ENCODE peak calls at places on chromosomes 3 and 15, in eight cellular contexts. One of them, this sample, is unnamed.

GRCh38 chr3:81339040-81339845 is 422.2 kb downstream of the GBE1 start:
- DNase-seq in activated T-helper 1 cell treated with anti-CD3 and anti-CD28 coated beads, Interleukin-2, amount 50 U/mL, for 16 hours: no peak
- DNase-seq in GM13977: peak; percentile 19
- DNase-seq in GM23248: peak; percentile 38
- DNase-seq in K562: peak; percentile 3
- DNase-seq in endothelial cell of umbilical vein: peak; percentile 48
- DNase-seq in NCI-H2171: no peak
- DNase-seq in GF-D8: no peak
- DNase-seq in this sample: no peak

GRCh38 chr15:72197045-72197459 is 535 bp downstream of the GRAMD2A start:
- DNase-seq in GF-D8: no peak
- DNase-seq in K562: no peak
- DNase-seq in GM23248: peak; percentile 43
- DNase-seq in activated T-helper 1 cell treated with anti-CD3 and anti-CD28 coated beads, Interleukin-2, amount 50 U/mL, for 16 hours: no peak
- DNase-seq in NCI-H2171: no peak
- DNase-seq in endothelial cell of umbilical vein: no peak
- DNase-seq in GM13977: no peak
- DNase-seq in this sample: no peak

GRCh38 chr15:48823237-48823636 is 12.4 kb upstream of the CEP152 start:
- DNase-seq in K562: no peak
- DNase-seq in NCI-H2171: no peak
- DNase-seq in activated T-helper 1 cell treated with anti-CD3 and anti-CD28 coated beads, Interleukin-2, amount 50 U/mL, for 16 hours: no peak
- DNase-seq in GM23248: peak; percentile 42
- DNase-seq in GF-D8: no peak
- DNase-seq in GM13977: no peak
- DNase-seq in endothelial cell of umbilical vein: no peak
- DNase-seq in this sample: no peak

GRCh38 chr15:71003314-71003713 is 110.7 kb downstream of the LRRC49 start:
- DNase-seq in endothelial cell of umbilical vein: peak; percentile 21
- DNase-seq in activated T-helper 1 cell treated with anti-CD3 and anti-CD28 coated beads, Interleukin-2, amount 50 U/mL, for 16 hours: no peak
- DNase-seq in K562: no peak
- DNase-seq in GM13977: no peak
- DNase-seq in NCI-H2171: no peak
- DNase-seq in GF-D8: no peak
- DNase-seq in GM23248: peak; percentile 49
- DNase-seq in this sample: no peak

GRCh38 chr3:143849854-143850549 is 1.7 kb upstream of the SLC9A9 start:
- DNase-seq in GF-D8: no peak
- DNase-seq in K562: no peak
- DNase-seq in GM13977: no peak
- DNase-seq in endothelial cell of umbilical vein: peak; percentile 77
- DNase-seq in activated T-helper 1 cell treated with anti-CD3 and anti-CD28 coated beads, Interleukin-2, amount 50 U/mL, for 16 hours: no peak
- DNase-seq in NCI-H2171: no peak
- DNase-seq in GM23248: peak; percentile 89
- DNase-seq in this sample: no peak

GRCh38 chr15:32029409-32029861 is 880 bp upstream of the CHRNA7 start:
- DNase-seq in GM23248: peak; percentile 4
- DNase-seq in activated T-helper 1 cell treated with anti-CD3 and anti-CD28 coated beads, Interleukin-2, amount 50 U/mL, for 16 hours: no peak
- DNase-seq in endothelial cell of umbilical vein: peak; percentile 10
- DNase-seq in GM13977: no peak
- DNase-seq in GF-D8: no peak
- DNase-seq in K562: no peak
- DNase-seq in NCI-H2171: peak; percentile 39
- DNase-seq in this sample: no peak

GRCh38 chr15:38253448-38253847 is 812 bp downstream of the SPRED1 start:
- DNase-seq in K562: peak; percentile 33
- DNase-seq in endothelial cell of umbilical vein: peak; percentile 41
- DNase-seq in activated T-helper 1 cell treated with anti-CD3 and anti-CD28 coated beads, Interleukin-2, amount 50 U/mL, for 16 hours: no peak
- DNase-seq in NCI-H2171: no peak
- DNase-seq in GM23248: peak; percentile 84
- DNase-seq in GF-D8: no peak
- DNase-seq in GM13977: no peak
- DNase-seq in this sample: no peak

GRCh38 chr15:33693166-33693830 is 275.0 kb upstream of the CHRM5 start:
- DNase-seq in GM23248: no peak
- DNase-seq in NCI-H2171: no peak
- DNase-seq in GF-D8: no peak
- DNase-seq in K562: no peak
- DNase-seq in endothelial cell of umbilical vein: no peak
- DNase-seq in GM13977: no peak
- DNase-seq in activated T-helper 1 cell treated with anti-CD3 and anti-CD28 coated beads, Interleukin-2, amount 50 U/mL, for 16 hours: no peak
- DNase-seq in this sample: no peak

GRCh38 chr3:50372349-50372748 is 13.0 kb upstream of the TMEM115 start:
- DNase-seq in activated T-helper 1 cell treated with anti-CD3 and anti-CD28 coated beads, Interleukin-2, amount 50 U/mL, for 16 hours: no peak
- DNase-seq in endothelial cell of umbilical vein: no peak
- DNase-seq in K562: peak; percentile 60
- DNase-seq in GF-D8: no peak
- DNase-seq in GM23248: no peak
- DNase-seq in NCI-H2171: no peak
- DNase-seq in GM13977: no peak
- DNase-seq in this sample: peak; percentile 25

GRCh38 chr15:71288348-71288955 is 173.2 kb downstream of the THSD4 start:
- DNase-seq in NCI-H2171: no peak
- DNase-seq in GF-D8: no peak
- DNase-seq in K562: no peak
- DNase-seq in GM13977: no peak
- DNase-seq in GM23248: no peak
- DNase-seq in endothelial cell of umbilical vein: peak; percentile 39
- DNase-seq in activated T-helper 1 cell treated with anti-CD3 and anti-CD28 coated beads, Interleukin-2, amount 50 U/mL, for 16 hours: no peak
- DNase-seq in this sample: no peak

GRCh38 chr3:57983734-57984518 is 24.3 kb upstream of the FLNB start:
- DNase-seq in GM23248: peak; percentile 95
- DNase-seq in NCI-H2171: no peak
- DNase-seq in activated T-helper 1 cell treated with anti-CD3 and anti-CD28 coated beads, Interleukin-2, amount 50 U/mL, for 16 hours: no peak
- DNase-seq in endothelial cell of umbilical vein: peak; percentile 81
- DNase-seq in K562: peak; percentile 31
- DNase-seq in GF-D8: peak; percentile 77
- DNase-seq in GM13977: peak; percentile 59
- DNase-seq in this sample: no peak

GRCh38 chr3:181009225-181009624 is 19.7 kb upstream of the DNAJC19 start:
- DNase-seq in GM23248: no peak
- DNase-seq in GF-D8: no peak
- DNase-seq in K562: no peak
- DNase-seq in endothelial cell of umbilical vein: no peak
- DNase-seq in GM13977: no peak
- DNase-seq in activated T-helper 1 cell treated with anti-CD3 and anti-CD28 coated beads, Interleukin-2, amount 50 U/mL, for 16 hours: no peak
- DNase-seq in NCI-H2171: no peak
- DNase-seq in this sample: no peak

This sample was measured in DMS79.